ENCODE peak calls at places on chromosomes 5 and 9, in five cellular contexts. F is HCT116, B is K562, T is H1, Z is GM12878. M is an unnamed sample.

GRCh38 chr9:33813712-33814641 is 3.0 kb upstream of the UBE2R2 start:
- DNase-seq in B (peak), F (peak), T (no peak), Z (no peak), M (peak)

GRCh38 chr5:6328173-6328572 is 50.2 kb downstream of the MED10 start:
- DNase-seq in Z (no peak), F (no peak), B (peak), T (peak), M (peak)

GRCh38 chr5:157748740-157749461 is 5.4 kb downstream of the LSM11 start:
- DNase-seq in Z (no peak), B (peak), F (no peak), T (no peak), M (no peak)

GRCh38 chr9:112866662-112867274 is 23.9 kb downstream of the SLC46A2 start:
- DNase-seq in B (peak), Z (no peak), T (no peak), F (peak), M (no peak)

GRCh38 chr9:38391278-38392118 is 1.0 kb upstream of the ALDH1B1 start:
- DNase-seq in F (no peak), B (no peak), T (no peak), Z (no peak), M (no peak)

GRCh38 chr9:8362250-8362649 is 562.7 kb upstream of the DMAC1 start:
- DNase-seq in B (no peak), T (no peak), F (no peak), Z (no peak), M (no peak)

GRCh38 chr9:81874926-81875325 is 53.3 kb upstream of the SPATA31D4 start:
- DNase-seq in F (no peak), Z (no peak), B (no peak), T (no peak), M (no peak)

GRCh38 chr5:31581498-31582099 is 49.5 kb downstream of the C5orf22 start:
- DNase-seq in F (peak), T (no peak), Z (no peak), B (no peak), M (peak)

GRCh38 chr9:111360881-111361280 is 30.9 kb upstream of the OR2K2 start:
- DNase-seq in B (no peak), F (no peak), T (no peak), Z (peak), M (no peak)

GRCh38 chr9:111362526-111362925 is 32.5 kb upstream of the OR2K2 start:
- DNase-seq in T (no peak), F (no peak), Z (no peak), B (no peak), M (no peak)

GRCh38 chr9:111352545-111352944 is 22.5 kb upstream of the OR2K2 start:
- DNase-seq in F (no peak), T (no peak), Z (no peak), B (no peak), M (peak)

DNA sequence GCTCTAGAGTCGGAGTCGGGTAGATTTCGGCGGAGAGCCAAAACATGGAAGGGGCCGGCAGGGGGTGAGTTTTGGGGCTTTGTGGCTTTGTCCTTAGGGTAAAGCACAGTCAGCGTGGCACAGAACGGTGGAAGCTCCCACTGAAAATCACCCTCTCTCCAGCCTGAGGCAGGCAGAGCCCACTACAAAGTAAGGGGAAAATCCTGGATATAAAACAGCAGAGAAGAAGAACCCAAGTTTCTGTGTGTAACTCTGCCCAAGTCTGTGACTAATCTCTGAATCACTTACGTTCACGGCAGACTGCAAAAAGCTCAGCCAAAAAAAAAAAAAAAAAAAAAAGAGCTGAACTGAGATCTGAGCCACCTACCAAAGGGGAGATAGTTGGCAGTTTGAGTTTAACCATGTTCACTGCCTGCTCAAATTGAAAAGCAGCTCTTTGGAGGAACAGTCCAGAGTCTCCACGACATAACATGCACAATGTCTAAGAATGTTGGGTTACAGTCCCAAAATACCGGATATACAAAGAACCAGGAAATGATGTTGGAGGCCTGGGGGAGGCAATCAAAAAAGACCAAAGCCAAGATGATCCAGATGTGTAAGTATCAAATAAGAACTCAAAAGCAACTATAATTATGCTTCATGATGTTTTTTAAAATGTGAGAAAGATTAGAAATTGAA is 26.7 kb upstream of the OR2K2 start:
- DNase-seq in B (peak), F (peak), Z (no peak), T (no peak), M (no peak)
- TF ChIP-seq SRF in B (no peak), F (no peak), Z (no peak), T (no peak), M (no peak)

GRCh38 chr5:8457187-8458037 is 588.5 kb downstream of the MTRR start:
- DNase-seq in F (no peak), B (peak), Z (peak), T (no peak), M (peak)

GRCh38 chr5:8461543-8461942 is 592.6 kb downstream of the MTRR start:
- DNase-seq in Z (no peak), T (no peak), B (peak), F (no peak), M (no peak)

GRCh38 chr5:8458038-8458383 is 589.1 kb downstream of the MTRR start:
- DNase-seq in Z (no peak), T (no peak), F (no peak), B (peak), M (no peak)

GRCh38 chr5:8462565-8462964 is 593.6 kb downstream of the MTRR start:
- DNase-seq in B (no peak), F (no peak), T (no peak), Z (no peak), M (no peak)

GRCh38 chr5:8456846-8457186 is 587.9 kb downstream of the MTRR start:
- DNase-seq in Z (no peak), T (no peak), F (no peak), B (no peak), M (no peak)
- H3K4me2 ChIP-seq in Z (peak), T (no peak), F (no peak), B (peak), M (peak)

GRCh38 chr5:167894631-167895472 is 396.6 kb upstream of the WWC1 start:
- DNase-seq in B (no peak), Z (no peak), T (no peak), F (no peak), M (no peak)
- TF ChIP-seq SRF in B (no peak), Z (no peak), T (no peak), F (no peak), M (no peak)

GRCh38 chr5:83567741-83568530 is 96.4 kb downstream of the VCAN start:
- DNase-seq in Z (no peak), T (no peak), F (no peak), B (no peak), M (peak)
- H3K4me2 ChIP-seq in Z (no peak), T (no peak), F (no peak), B (no peak), M (no peak)

DNA sequence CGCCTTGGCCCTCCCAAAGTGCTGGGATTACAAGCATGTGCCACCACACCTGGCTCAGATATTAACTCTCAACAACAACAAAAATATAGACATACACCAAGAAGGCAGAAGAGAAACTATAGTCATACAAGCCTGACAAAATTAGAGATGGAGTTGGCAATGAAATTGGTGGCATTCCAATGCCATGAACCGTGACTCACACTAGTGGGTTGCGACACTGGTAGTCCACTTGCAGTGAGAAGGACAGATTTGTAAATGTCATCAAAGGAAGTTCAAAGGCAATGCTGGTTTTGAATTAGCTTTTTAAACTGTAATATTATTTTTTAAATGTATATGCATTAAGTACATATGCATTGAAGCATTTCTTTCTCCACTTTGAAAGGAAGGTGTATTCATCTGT is 8.5 kb upstream of the DNAJC25 start:
- DNase-seq in Z (no peak), B (no peak), T (no peak), F (no peak), M (peak)
- TF ChIP-seq SRF in Z (no peak), B (no peak), T (no peak), F (no peak), M (no peak)

DNA sequence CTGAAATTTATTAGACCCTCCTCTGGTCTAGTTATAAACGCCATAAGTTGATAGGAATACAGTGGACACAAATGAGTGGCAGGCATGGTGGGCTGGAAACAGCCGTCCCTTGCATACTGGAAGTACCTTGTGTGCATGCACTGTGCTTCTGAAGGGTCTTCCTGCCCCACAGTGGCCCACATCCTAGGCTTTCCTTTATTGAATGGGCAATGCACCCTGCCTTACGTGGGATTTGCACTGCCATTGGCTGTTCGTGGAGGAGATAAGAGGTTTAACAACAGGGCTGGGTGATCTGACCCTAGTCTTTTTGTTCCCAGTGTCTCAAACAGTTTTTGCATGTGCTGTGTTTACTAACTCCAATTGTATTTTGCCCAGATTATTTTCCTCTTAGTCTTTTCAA is 480.8 kb downstream of the GADD45G start:
- DNase-seq in B (no peak), F (no peak), Z (no peak), T (no peak), M (no peak)
- H3K4me2 ChIP-seq in B (no peak), F (no peak), Z (no peak), T (peak), M (no peak)

GRCh38 chr5:139182528-139183296 is 15.5 kb downstream of the SIL1 start:
- DNase-seq in B (no peak), T (no peak), F (no peak), Z (no peak), M (no peak)

GRCh38 chr5:139180850-139181785 is 17.1 kb downstream of the SIL1 start:
- DNase-seq in B (no peak), Z (no peak), T (no peak), F (no peak), M (no peak)

GRCh38 chr5:139178948-139179347 is 19.2 kb downstream of the SIL1 start:
- DNase-seq in Z (no peak), F (no peak), T (no peak), B (peak), M (no peak)

GRCh38 chr5:139183502-139183901 is 14.7 kb downstream of the SIL1 start:
- DNase-seq in T (no peak), Z (no peak), F (no peak), B (no peak), M (no peak)

DNA sequence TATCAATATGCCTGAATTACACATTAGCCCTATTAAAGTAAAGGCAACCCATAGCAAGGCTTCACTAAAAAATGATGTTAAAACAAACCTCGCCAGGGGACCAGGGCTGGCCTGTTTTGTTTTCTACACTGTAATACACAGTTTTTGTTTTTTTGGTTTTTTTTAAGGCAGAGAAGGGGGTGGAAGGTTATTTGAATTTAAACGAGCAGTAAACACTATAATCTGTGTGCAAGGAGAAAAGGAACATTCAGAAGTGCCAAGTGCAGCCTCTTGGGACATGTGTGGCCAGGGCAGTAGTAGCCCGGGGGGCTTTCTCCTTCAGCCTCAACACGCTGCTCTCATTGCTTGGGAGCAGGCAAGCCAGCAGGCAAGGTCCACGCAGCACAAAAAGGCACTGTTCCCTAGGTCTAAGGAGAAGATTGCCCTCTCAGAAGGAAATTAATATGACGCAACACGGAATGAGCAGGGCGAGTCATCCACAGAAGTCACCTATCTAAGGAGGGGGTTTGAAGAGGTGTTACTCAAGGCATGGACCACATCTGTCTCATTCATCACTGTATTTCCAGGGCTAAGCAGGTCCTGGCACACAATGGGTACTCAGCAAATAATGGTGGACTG is 16.2 kb downstream of the SIL1 start:
- DNase-seq in B (no peak), Z (no peak), T (no peak), F (peak), M (no peak)
- TF ChIP-seq SRF in B (no peak), Z (no peak), T (no peak), F (no peak), M (no peak)

GRCh38 chr5:177405805-177406204 is 3.6 kb downstream of the F12 start:
- DNase-seq in T (no peak), Z (no peak), B (no peak), F (no peak), M (no peak)
- H3K4me2 ChIP-seq in T (no peak), Z (no peak), B (no peak), F (no peak), M (no peak)

GRCh38 chr9:71355884-71356283 is 234.5 kb upstream of the TRPM3 start:
- DNase-seq in T (no peak), B (no peak), Z (no peak), F (peak), M (peak)
- TF ChIP-seq SRF in T (no peak), B (no peak), Z (no peak), F (no peak), M (no peak)

DNA sequence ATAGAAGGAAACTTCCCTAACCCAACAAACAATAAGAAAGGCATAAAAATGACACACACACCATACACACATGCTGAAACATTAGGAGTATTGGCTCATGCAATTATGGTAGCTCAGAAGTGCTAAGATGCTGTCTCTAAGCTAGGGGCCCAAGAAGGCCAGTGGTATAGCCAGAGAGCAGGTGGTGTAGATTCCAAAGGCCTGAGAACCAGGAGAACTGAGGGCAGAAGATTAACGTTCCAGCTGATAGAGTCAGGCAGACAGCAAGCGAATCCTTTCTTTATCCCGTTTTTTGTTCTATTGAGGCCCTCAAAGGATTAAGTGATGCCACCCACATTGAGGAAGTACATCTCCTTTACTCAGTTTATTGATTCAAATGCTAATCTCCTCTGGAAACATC is 262.9 kb downstream of the EPB41L4A start:
- DNase-seq in F (no peak), Z (no peak), T (no peak), B (no peak), M (no peak)
- H3K4me2 ChIP-seq in F (no peak), Z (no peak), T (no peak), B (no peak), M (no peak)